ENCODE peak calls at places on chromosome 3, in five cellular contexts. One of them, this sample, is unnamed.

GRCh38 chr3:101796076-101796475 is 17.1 kb downstream of the NXPE3 start:
- DNase-seq in MCF 10A: no peak
- DNase-seq in central memory CD4-positive, alpha-beta T cell: no peak
- DNase-seq in progenitor cell of endocrine pancreas: no peak
- DNase-seq in naive thymus-derived CD8-positive, alpha-beta T cell: no peak
- DNase-seq in this sample: no peak

GRCh38 chr3:173066044-173066679 is 74.9 kb downstream of the SPATA16 start:
- DNase-seq in MCF 10A: peak; percentile 28
- DNase-seq in central memory CD4-positive, alpha-beta T cell: no peak
- DNase-seq in progenitor cell of endocrine pancreas: no peak
- DNase-seq in naive thymus-derived CD8-positive, alpha-beta T cell: no peak
- DNase-seq in this sample: no peak

GRCh38 chr3:112751564-112751963 is 95.1 kb downstream of the CD200R1L start:
- DNase-seq in MCF 10A: no peak
- DNase-seq in central memory CD4-positive, alpha-beta T cell: no peak
- DNase-seq in progenitor cell of endocrine pancreas: no peak
- DNase-seq in naive thymus-derived CD8-positive, alpha-beta T cell: no peak
- DNase-seq in this sample: no peak

GRCh38 chr3:39754549-39754948 is 54.9 kb upstream of the MYRIP start:
- DNase-seq in MCF 10A: no peak
- DNase-seq in central memory CD4-positive, alpha-beta T cell: no peak
- DNase-seq in progenitor cell of endocrine pancreas: no peak
- DNase-seq in naive thymus-derived CD8-positive, alpha-beta T cell: no peak
- DNase-seq in this sample: no peak

GRCh38 chr3:13159890-13160289 is 86.7 kb upstream of the IQSEC1 start:
- DNase-seq in MCF 10A: peak; percentile 34
- DNase-seq in central memory CD4-positive, alpha-beta T cell: no peak
- DNase-seq in progenitor cell of endocrine pancreas: no peak
- DNase-seq in naive thymus-derived CD8-positive, alpha-beta T cell: no peak
- DNase-seq in this sample: no peak

GRCh38 chr3:127600749-127601456 is 2.7 kb downstream of the MCM2 start:
- DNase-seq in MCF 10A: no peak
- DNase-seq in central memory CD4-positive, alpha-beta T cell: no peak
- DNase-seq in progenitor cell of endocrine pancreas: no peak
- DNase-seq in naive thymus-derived CD8-positive, alpha-beta T cell: no peak
- DNase-seq in this sample: no peak

GRCh38 chr3:108234387-108234957 is 12.2 kb upstream of the IFT57 start:
- DNase-seq in MCF 10A: no peak
- DNase-seq in central memory CD4-positive, alpha-beta T cell: no peak
- DNase-seq in progenitor cell of endocrine pancreas: no peak
- DNase-seq in naive thymus-derived CD8-positive, alpha-beta T cell: no peak
- DNase-seq in this sample: no peak

GRCh38 chr3:143826296-143826695 is 22.0 kb downstream of the SLC9A9 start:
- DNase-seq in MCF 10A: no peak
- DNase-seq in central memory CD4-positive, alpha-beta T cell: no peak
- DNase-seq in progenitor cell of endocrine pancreas: no peak
- DNase-seq in naive thymus-derived CD8-positive, alpha-beta T cell: no peak
- DNase-seq in this sample: no peak

GRCh38 chr3:62611541-62612240 is 238.3 kb upstream of the FEZF2 start:
- DNase-seq in MCF 10A: peak; percentile 61
- DNase-seq in central memory CD4-positive, alpha-beta T cell: no peak
- DNase-seq in progenitor cell of endocrine pancreas: no peak
- DNase-seq in naive thymus-derived CD8-positive, alpha-beta T cell: no peak
- DNase-seq in this sample: no peak

GRCh38 chr3:126925411-126926171 is 57.3 kb upstream of the PLXNA1 start:
- DNase-seq in MCF 10A: no peak
- DNase-seq in central memory CD4-positive, alpha-beta T cell: no peak
- DNase-seq in progenitor cell of endocrine pancreas: no peak
- DNase-seq in naive thymus-derived CD8-positive, alpha-beta T cell: no peak
- DNase-seq in this sample: no peak

GRCh38 chr3:37862712-37863551 is 1.3 kb downstream of the CTDSPL start:
- DNase-seq in MCF 10A: peak; percentile 44
- DNase-seq in central memory CD4-positive, alpha-beta T cell: no peak
- DNase-seq in progenitor cell of endocrine pancreas: no peak
- DNase-seq in naive thymus-derived CD8-positive, alpha-beta T cell: no peak
- DNase-seq in this sample: no peak

GRCh38 chr3:42906085-42906904 is at the start of gene ZNF662:
- DNase-seq in MCF 10A: no peak
- DNase-seq in central memory CD4-positive, alpha-beta T cell: no peak
- DNase-seq in progenitor cell of endocrine pancreas: no peak
- DNase-seq in naive thymus-derived CD8-positive, alpha-beta T cell: peak; percentile 20
- DNase-seq in this sample: no peak

GRCh38 chr3:22210693-22211092 is 459.7 kb upstream of the ZNF385D start:
- DNase-seq in MCF 10A: no peak
- DNase-seq in central memory CD4-positive, alpha-beta T cell: no peak
- DNase-seq in progenitor cell of endocrine pancreas: no peak
- DNase-seq in naive thymus-derived CD8-positive, alpha-beta T cell: no peak
- DNase-seq in this sample: no peak

GRCh38 chr3:10732292-10732691 is 83.7 kb upstream of the SLC6A11 start:
- DNase-seq in MCF 10A: no peak
- DNase-seq in central memory CD4-positive, alpha-beta T cell: no peak
- DNase-seq in progenitor cell of endocrine pancreas: no peak
- DNase-seq in naive thymus-derived CD8-positive, alpha-beta T cell: no peak
- DNase-seq in this sample: no peak

GRCh38 chr3:154316974-154317767 is 7.1 kb downstream of the DHX36 start:
- DNase-seq in MCF 10A: no peak
- DNase-seq in central memory CD4-positive, alpha-beta T cell: no peak
- DNase-seq in progenitor cell of endocrine pancreas: no peak
- DNase-seq in naive thymus-derived CD8-positive, alpha-beta T cell: no peak
- DNase-seq in this sample: no peak

GRCh38 chr3:136783708-136784191 is 31.6 kb upstream of the STAG1 start:
- DNase-seq in MCF 10A: no peak
- DNase-seq in central memory CD4-positive, alpha-beta T cell: no peak
- DNase-seq in progenitor cell of endocrine pancreas: no peak
- DNase-seq in naive thymus-derived CD8-positive, alpha-beta T cell: no peak
- DNase-seq in this sample: no peak

GRCh38 chr3:150270883-150271577 is 137.1 kb upstream of the TSC22D2 start:
- DNase-seq in MCF 10A: no peak
- DNase-seq in central memory CD4-positive, alpha-beta T cell: no peak
- DNase-seq in progenitor cell of endocrine pancreas: no peak
- DNase-seq in naive thymus-derived CD8-positive, alpha-beta T cell: no peak
- DNase-seq in this sample: no peak

GRCh38 chr3:126782554-126782953 is 78.5 kb downstream of the CHCHD6 start:
- DNase-seq in MCF 10A: peak; percentile 94
- DNase-seq in central memory CD4-positive, alpha-beta T cell: no peak
- DNase-seq in progenitor cell of endocrine pancreas: no peak
- DNase-seq in naive thymus-derived CD8-positive, alpha-beta T cell: no peak
- DNase-seq in this sample: no peak

GRCh38 chr3:158368271-158368670 is 202.7 kb upstream of the MLF1 start:
- DNase-seq in MCF 10A: no peak
- DNase-seq in central memory CD4-positive, alpha-beta T cell: no peak
- DNase-seq in progenitor cell of endocrine pancreas: no peak
- DNase-seq in naive thymus-derived CD8-positive, alpha-beta T cell: no peak
- DNase-seq in this sample: no peak

GRCh38 chr3:143497382-143497781 is 350.9 kb downstream of the SLC9A9 start:
- DNase-seq in MCF 10A: no peak
- DNase-seq in central memory CD4-positive, alpha-beta T cell: no peak
- DNase-seq in progenitor cell of endocrine pancreas: no peak
- DNase-seq in naive thymus-derived CD8-positive, alpha-beta T cell: no peak
- DNase-seq in this sample: no peak